ENCODE peak calls at places on chromosomes 5 and 9, in seven cellular contexts. H is RWPE2, E is uterus, L is neural progenitor cell, U is aorta, V is HCT116, K is left lung. C is an unnamed sample. For H3K4me1, the result is how much of the 10 kb centered on the place peaks cover.

GRCh38 chr5:74895906-74896305 is 29.7 kb upstream of the FAM169A start:
- DNase-seq in L (no peak), E (no peak), H (no peak), K (peak), U (no peak), V (no peak), C (no peak)

GRCh38 chr5:10632110-10632903 is 68.4 kb downstream of the ANKRD33B start:
- DNase-seq in V (peak), L (no peak), H (no peak), U (no peak), E (no peak), K (no peak), C (no peak)

GRCh38 chr9:77843088-77843985 is 188.3 kb downstream of the GNAQ start:
- DNase-seq in V (no peak), U (no peak), E (no peak), H (no peak), K (no peak), L (no peak), C (no peak)

GRCh38 chr5:77518304-77518703 is 26.2 kb upstream of the WDR41 start:
- DNase-seq in K (no peak), L (peak), V (peak), H (no peak), U (no peak), E (no peak), C (no peak)

GRCh38 chr5:154470172-154470571 is 7.9 kb downstream of the HAND1 start:
- DNase-seq in V (no peak), H (no peak), L (no peak), E (no peak), K (no peak), U (no peak), C (no peak)

GRCh38 chr5:129046151-129046550 is 48.4 kb upstream of the ISOC1 start:
- DNase-seq in L (no peak), H (no peak), V (no peak), E (no peak), K (no peak), U (no peak), C (no peak)

GRCh38 chr9:4515958-4516375 is 25.7 kb downstream of the SLC1A1 start:
- DNase-seq in K (no peak), U (no peak), L (no peak), H (no peak), V (no peak), E (no peak), C (no peak)

GRCh38 chr9:90420211-90420610 is 222.4 kb downstream of the DIRAS2 start:
- DNase-seq in U (no peak), V (no peak), E (no peak), K (no peak), H (no peak), L (no peak), C (no peak)

GRCh38 chr5:9288234-9288633 is 257.6 kb downstream of the SEMA5A start:
- DNase-seq in E (no peak), H (no peak), U (peak), V (no peak), K (no peak), L (peak), C (no peak)

GRCh38 chr5:91038180-91038808 is 344.8 kb downstream of the ARRDC3 start:
- DNase-seq in E (peak), V (no peak), L (no peak), U (no peak), H (no peak), K (no peak), C (no peak)

GRCh38 chr9:136806631-136807201 is 1.0 kb upstream of the RABL6 start:
- DNase-seq in U (no peak), L (no peak), K (no peak), E (no peak), H (no peak), V (no peak), C (no peak)

GRCh38 chr9:124197177-124198095 is 60.3 kb upstream of the NEK6 start:
- DNase-seq in U (no peak), E (no peak), V (no peak), H (no peak), L (no peak), K (peak), C (no peak)

GRCh38 chr9:134488251-134488900 is 153.2 kb upstream of the COL5A1 start:
- DNase-seq in E (no peak), U (peak), K (no peak), V (no peak), L (no peak), H (no peak), C (no peak)

GRCh38 chr5:58143757-58144156 is 316.1 kb downstream of the PLK2 start:
- DNase-seq in L (no peak), K (no peak), H (no peak), V (no peak), E (no peak), U (no peak), C (no peak)

GRCh38 chr5:125607018-125607417 is 816.2 kb upstream of the GRAMD2B start:
- DNase-seq in V (no peak), L (no peak), H (no peak), U (no peak), E (no peak), K (no peak), C (no peak)

GRCh38 chr5:125603321-125603720 is 819.9 kb upstream of the GRAMD2B start:
- DNase-seq in V (no peak), H (no peak), E (no peak), K (no peak), U (no peak), L (no peak), C (no peak)

GRCh38 chr5:125597338-125597737 is 825.9 kb upstream of the GRAMD2B start:
- DNase-seq in H (no peak), L (no peak), E (no peak), V (no peak), K (no peak), U (no peak), C (no peak)

GRCh38 chr5:125604104-125604503 is 819.1 kb upstream of the GRAMD2B start:
- DNase-seq in U (no peak), L (no peak), K (no peak), E (no peak), H (no peak), V (no peak), C (no peak)

GRCh38 chr5:125602184-125602583 is 821.0 kb upstream of the GRAMD2B start:
- DNase-seq in E (no peak), K (no peak), L (no peak), U (no peak), H (no peak), V (no peak), C (no peak)
- H3K4me1 ChIP-seq in E (under half), K (under half), L (under half), U (under half), H (under half), V (under half), C (under half)

GRCh38 chr9:98045234-98046160 is 11.0 kb upstream of the NANS start:
- DNase-seq in K (no peak), E (no peak), H (no peak), L (no peak), V (peak), U (no peak), C (no peak)

GRCh38 chr9:98043921-98044320 is 12.6 kb upstream of the NANS start:
- DNase-seq in K (no peak), H (no peak), U (no peak), L (no peak), E (no peak), V (no peak), C (no peak)

GRCh38 chr9:98047002-98047401 is 9.5 kb upstream of the NANS start:
- DNase-seq in U (no peak), L (no peak), E (no peak), K (no peak), V (no peak), H (no peak), C (no peak)

GRCh38 chr9:98049668-98050067 is 6.9 kb upstream of the NANS start:
- DNase-seq in K (no peak), U (no peak), L (no peak), H (no peak), E (no peak), V (no peak), C (no peak)

GRCh38 chr9:98046161-98046543 is 10.4 kb upstream of the NANS start:
- DNase-seq in V (no peak), K (no peak), L (no peak), E (no peak), H (no peak), U (no peak), C (no peak)
- H3K4me3 ChIP-seq in V (peak), K (peak), L (no peak), E (no peak), H (no peak), U (no peak), C (no peak)

DNA sequence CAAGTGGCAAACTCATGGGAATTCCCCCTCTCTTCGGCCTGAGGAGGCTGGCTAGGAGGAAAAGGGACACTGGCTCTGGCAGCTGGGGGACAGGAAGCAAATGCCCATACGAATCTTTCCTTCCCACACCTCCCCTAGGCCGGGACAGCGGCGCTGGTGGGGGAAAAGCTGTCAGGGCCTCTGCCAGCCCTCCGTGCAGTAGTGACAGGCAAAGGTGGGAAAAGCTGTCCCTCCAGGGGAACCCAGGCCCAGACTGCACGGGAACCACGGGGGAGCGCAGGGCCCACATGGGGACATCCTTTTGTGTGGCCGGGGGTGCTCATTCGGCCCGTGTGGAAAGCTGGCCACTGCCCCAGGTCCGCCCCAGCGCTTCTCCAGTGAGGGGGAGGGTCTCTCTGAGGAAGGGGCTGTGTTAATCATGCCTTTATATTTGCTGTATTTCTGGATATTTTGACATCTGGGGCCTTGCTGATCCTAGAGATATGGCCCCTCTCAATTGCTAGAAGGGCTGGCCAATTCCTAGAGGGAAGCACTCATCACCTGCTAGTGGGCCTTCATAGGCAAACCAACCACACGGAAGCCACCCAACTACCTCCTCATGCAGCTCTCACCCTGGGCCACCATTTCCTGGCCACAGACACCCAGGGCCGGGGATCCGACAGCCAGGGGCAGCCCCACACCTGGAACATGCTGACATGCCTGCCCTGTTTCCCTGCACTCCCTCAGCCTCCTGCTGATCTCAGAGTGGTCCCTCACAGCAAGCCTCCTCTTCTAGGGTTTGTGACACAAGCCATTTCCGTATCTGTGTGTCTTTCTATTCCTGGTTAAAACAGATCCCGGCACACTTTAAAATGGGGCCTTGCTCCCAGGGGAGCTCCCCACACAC is 138.8 kb downstream of the ROR2 start:
- DNase-seq in H (no peak), E (no peak), V (no peak), U (peak), K (no peak), L (no peak), C (no peak)
- H3K4me1 ChIP-seq in H (under half), E (under half), V (under half), U (under half), K (under half), L (under half), C (under half)

DNA sequence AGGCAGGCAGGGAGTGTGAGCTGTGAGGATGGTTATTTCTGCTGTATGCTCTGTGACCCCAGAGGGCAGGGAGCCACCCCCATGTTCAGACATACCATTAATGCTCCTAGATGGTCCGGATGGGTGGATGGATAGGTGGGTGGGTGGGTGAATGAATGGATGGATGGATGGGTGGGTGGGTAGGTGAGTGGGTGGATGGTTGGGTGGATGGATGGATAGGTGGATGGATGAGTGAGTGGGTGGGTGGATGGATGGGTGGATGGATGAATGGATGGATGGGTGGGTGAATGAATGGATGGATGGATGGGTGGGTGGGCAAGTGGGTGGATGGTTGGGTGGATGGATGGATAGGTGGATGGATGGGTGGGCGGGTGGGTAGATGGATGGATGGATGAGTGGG is 63.4 kb upstream of the BARHL1 start:
- DNase-seq in H (no peak), K (no peak), U (no peak), V (no peak), L (no peak), E (no peak), C (no peak)
- H3K4me3 ChIP-seq in H (no peak), K (no peak), U (no peak), V (no peak), L (no peak), E (no peak), C (no peak)

GRCh38 chr5:65828022-65828421 is 98.4 kb upstream of the ERBIN start:
- DNase-seq in K (no peak), H (no peak), L (no peak), E (no peak), V (no peak), U (no peak), C (no peak)
- H3K4me1 ChIP-seq in K (under half), H (under half), L (under half), E (under half), V (under half), U (under half), C (under half)

C was measured in gastrocnemius medialis.